ENCODE peak calls at places on chromosomes 7 and 10, in ten cellular contexts. V is colonic mucosa, S is lower lobe of right lung, Z is heart left ventricle, R is astrocyte, U is PC-3, X is cardiac muscle cell, K is A549, D is aorta, C is neural progenitor cell. J is an unnamed sample. For H3K9me3, the result is how much of the 10 kb centered on the place peaks cover.

GRCh38 chr7:74334026-74334425 is 44.8 kb downstream of the CLIP2 start:
- DNase-seq in V (no peak), S (no peak), Z (peak), R (peak), U (peak), X (no peak), K (no peak), D (no peak), C (no peak), J (no peak)

GRCh38 chr10:69630651-69631400 is 779 bp downstream of the FAM241B start:
- DNase-seq in V (no peak), S (no peak), Z (no peak), R (no peak), U (no peak), X (no peak), K (no peak), D (no peak), C (no peak), J (no peak)

GRCh38 chr7:2751086-2751485 is 63.1 kb downstream of the AMZ1 start:
- DNase-seq in V (no peak), S (no peak), Z (no peak), R (no peak), U (no peak), X (no peak), K (no peak), D (no peak), C (no peak), J (no peak)

GRCh38 chr7:77800730-77801129 is 2.2 kb downstream of the PHTF2 start:
- DNase-seq in V (no peak), S (no peak), Z (no peak), R (no peak), U (no peak), X (no peak), K (no peak), D (no peak), C (no peak), J (no peak)

GRCh38 chr10:11555556-11555955 is 55.9 kb downstream of the USP6NL start:
- DNase-seq in V (no peak), S (no peak), Z (no peak), R (no peak), U (no peak), X (no peak), K (no peak), D (no peak), C (no peak), J (no peak)

GRCh38 chr7:99396914-99397631 is 11.3 kb downstream of the PDAP1 start:
- DNase-seq in V (no peak), S (no peak), Z (no peak), R (no peak), U (no peak), X (no peak), K (no peak), D (no peak), C (no peak), J (no peak)

GRCh38 chr10:113444766-113445365 is 108.0 kb upstream of the HABP2 start:
- DNase-seq in V (no peak), S (no peak), Z (no peak), R (no peak), U (no peak), X (no peak), K (no peak), D (no peak), C (no peak), J (no peak)

GRCh38 chr7:15015545-15016314 is 113.2 kb upstream of the DGKB start:
- DNase-seq in V (peak), S (no peak), Z (peak), R (peak), U (peak), X (peak), K (peak), D (no peak), C (peak), J (no peak)

DNA sequence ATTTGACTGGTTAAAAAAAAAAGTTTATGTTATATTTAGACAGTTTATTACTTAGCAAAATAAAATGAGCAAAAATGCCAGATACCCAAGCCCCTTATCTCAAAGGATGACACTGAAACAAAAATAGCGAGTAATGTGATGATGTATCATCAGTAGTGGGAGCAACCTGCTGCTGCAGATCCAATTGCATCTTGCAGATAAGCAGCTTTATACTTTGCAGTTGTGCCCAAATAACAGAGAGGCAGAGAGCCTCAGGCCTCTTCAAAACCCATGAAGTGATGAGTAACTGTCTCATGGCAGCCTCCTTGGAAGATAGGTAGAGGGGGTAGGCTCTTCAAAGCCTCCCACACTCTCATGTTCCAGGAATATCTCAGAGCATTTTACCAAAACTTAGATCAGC is 468.2 kb upstream of the LRRTM3 start:
- DNase-seq in V (no peak), S (no peak), Z (no peak), R (no peak), U (no peak), X (no peak), K (no peak), D (no peak), C (no peak), J (no peak)
- H3K9me3 ChIP-seq in V (under half), S (under half), Z (under half), R (under half), U (under half), X (under half), K (under half), D (under half), C (under half), J (under half)

GRCh38 chr7:128697301-128697905 is 25.3 kb downstream of the GARIN1A start:
- DNase-seq in V (peak), S (peak), Z (peak), R (peak), U (no peak), X (peak), K (peak), D (peak), C (peak), J (peak)
- H3K9me3 ChIP-seq in V (under half), S (under half), Z (under half), R (under half), U (under half), X (under half), K (under half), D (under half), C (under half), J (under half)

DNA sequence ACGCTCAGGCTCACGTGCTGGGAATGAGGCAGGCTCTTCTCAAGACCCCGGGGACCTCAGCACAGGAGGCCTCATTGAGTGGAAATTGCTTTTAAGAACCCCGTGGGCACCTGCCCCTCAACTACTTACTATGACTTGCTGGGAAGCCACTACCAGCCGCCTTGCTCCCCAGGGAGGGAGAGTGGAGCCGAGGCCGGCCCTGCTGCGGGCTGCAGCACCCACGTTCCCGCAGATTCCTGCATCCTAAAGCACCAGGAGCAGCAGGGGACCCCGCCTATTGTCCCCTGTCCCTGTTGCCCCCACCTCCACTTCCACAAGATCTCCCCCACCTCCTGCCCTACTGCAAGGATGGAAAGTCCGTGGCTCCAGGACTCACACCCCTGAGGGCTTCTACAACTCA is 541.6 kb upstream of the PFKP start:
- DNase-seq in V (no peak), S (no peak), Z (no peak), R (no peak), U (no peak), X (no peak), K (no peak), D (no peak), C (no peak), J (no peak)
- H3K9me3 ChIP-seq in V (under half), S (under half), Z (under half), R (under half), U (under half), X (under half), K (under half), D (under half), C (under half), J (under half)

GRCh38 chr7:265998-266850 is 23.7 kb upstream of the FOXL3 start:
- DNase-seq in V (no peak), S (peak), Z (no peak), R (no peak), U (no peak), X (no peak), K (no peak), D (peak), C (no peak), J (no peak)
- H3K9me3 ChIP-seq in V (under half), S (under half), Z (under half), R (under half), U (under half), X (under half), K (under half), D (under half), C (under half), J (under half)

DNA sequence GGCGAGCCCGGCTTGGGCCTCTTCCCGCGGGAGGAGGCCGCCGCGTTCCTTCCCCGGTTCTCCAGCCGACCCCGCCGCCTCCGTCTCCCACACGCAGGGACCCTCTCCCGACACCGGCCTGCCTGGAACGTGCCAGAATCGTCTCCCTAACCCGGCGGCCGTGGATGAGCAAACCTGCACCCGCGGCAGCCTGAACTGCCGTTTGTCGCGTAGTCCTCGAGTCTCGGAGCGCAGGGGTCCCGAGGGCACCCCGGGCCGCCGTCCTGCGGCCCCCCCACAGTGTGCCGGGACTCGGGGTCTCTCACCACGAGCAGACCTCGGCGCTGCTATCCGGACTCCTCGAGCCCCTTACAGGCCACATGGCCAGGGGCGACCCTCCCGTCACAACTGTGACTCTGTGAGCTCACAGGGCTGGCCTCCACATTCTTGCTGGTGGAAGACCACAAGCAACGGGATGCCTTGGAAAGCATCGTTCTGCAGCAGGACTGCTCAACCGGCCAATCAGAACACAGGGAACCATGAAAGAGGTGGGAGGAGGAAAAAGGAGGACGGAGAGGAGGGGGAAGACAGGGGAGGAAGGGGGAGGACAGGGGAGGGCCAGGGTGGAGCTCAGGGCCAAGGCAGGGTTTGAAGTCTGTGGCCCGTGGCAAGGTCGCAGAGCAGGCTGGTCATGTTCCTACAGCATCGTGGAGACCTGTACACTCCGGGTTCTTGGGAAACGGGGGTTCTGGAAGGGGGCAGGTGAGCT is 276.9 kb downstream of the DNAJB6 start:
- DNase-seq in V (no peak), S (no peak), Z (no peak), R (no peak), U (peak), X (no peak), K (no peak), D (peak), C (no peak), J (no peak)
- H3K9me3 ChIP-seq in V (under half), S (under half), Z (under half), R (under half), U (under half), X (under half), K (under half), D (under half), C (under half), J (under half)

GRCh38 chr10:14910953-14911352 is 32.3 kb downstream of the SUV39H2 start:
- DNase-seq in V (no peak), S (no peak), Z (no peak), R (no peak), U (no peak), X (no peak), K (no peak), D (no peak), C (no peak), J (no peak)
- H3K9me3 ChIP-seq in V (under half), S (under half), Z (under half), R (under half), U (under half), X (under half), K (half or more), D (under half), C (under half), J (under half)

DNA sequence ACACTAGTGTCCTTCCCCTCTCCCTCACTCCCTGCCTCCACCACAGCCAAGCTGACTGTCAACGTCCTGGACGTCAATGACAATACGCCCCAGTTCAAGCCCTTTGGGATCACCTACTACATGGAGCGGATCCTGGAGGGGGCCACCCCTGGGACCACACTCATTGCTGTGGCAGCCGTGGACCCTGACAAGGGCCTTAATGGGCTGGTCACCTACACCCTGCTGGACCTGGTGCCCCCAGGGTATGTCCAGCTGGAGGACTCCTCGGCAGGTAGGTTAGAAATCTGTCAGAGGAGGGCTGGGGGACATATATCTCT is 24.9 kb upstream of the VSIR start:
- DNase-seq in V (no peak), S (no peak), Z (no peak), R (no peak), U (no peak), X (no peak), K (no peak), D (no peak), C (no peak), J (no peak)
- H3K9me3 ChIP-seq in V (under half), S (under half), Z (under half), R (under half), U (under half), X (under half), K (under half), D (under half), C (under half), J (under half)

GRCh38 chr7:5064391-5065106 is 18.9 kb downstream of the RBAK start:
- DNase-seq in V (no peak), S (no peak), Z (no peak), R (peak), U (no peak), X (no peak), K (no peak), D (no peak), C (no peak), J (no peak)
- H3K9me3 ChIP-seq in V (under half), S (half or more), Z (under half), R (half or more), U (half or more), X (under half), K (half or more), D (under half), C (half or more), J (half or more)

GRCh38 chr10:15472431-15473400 is 101.6 kb upstream of the FAM171A1 start:
- DNase-seq in V (no peak), S (no peak), Z (no peak), R (peak), U (peak), X (no peak), K (no peak), D (no peak), C (peak), J (no peak)
- H3K9me3 ChIP-seq in V (under half), S (under half), Z (under half), R (under half), U (under half), X (under half), K (under half), D (under half), C (under half), J (under half)

GRCh38 chr7:42561797-42562196 is 324.8 kb upstream of the GLI3 start:
- DNase-seq in V (no peak), S (no peak), Z (no peak), R (no peak), U (no peak), X (no peak), K (no peak), D (no peak), C (no peak), J (no peak)

GRCh38 chr7:42560866-42561265 is 323.9 kb upstream of the GLI3 start:
- DNase-seq in V (no peak), S (no peak), Z (no peak), R (no peak), U (no peak), X (no peak), K (no peak), D (no peak), C (no peak), J (no peak)
- H3K9me3 ChIP-seq in V (under half), S (under half), Z (under half), R (under half), U (under half), X (under half), K (under half), D (under half), C (under half), J (under half)

J was measured in T-helper 17 cell.